ENCODE peak calls at places on chromosome X, in nine cellular contexts. D, S, B, J, G, F, C, V and I are unnamed samples.

GRCh38 chrX:40009462-40009851 is 88.3 kb downstream of the BCOR start:
- DNase-seq in S (no peak), B (peak), C (no peak), G (no peak), J (no peak), F (no peak), D (no peak), V (peak), I (no peak)

GRCh38 chrX:48835524-48836329 is at the start of gene PCSK1N:
- DNase-seq in S (peak), B (no peak), V (peak), G (no peak), C (peak), F (no peak), D (no peak), J (peak), I (peak)

GRCh38 chrX:48531359-48531954 is 8.1 kb upstream of the TBC1D25 start:
- DNase-seq in C (peak), G (no peak), B (peak), S (peak), V (no peak), J (peak), D (no peak), F (no peak), I (peak)

GRCh38 chrX:97066381-97066780 is 182.7 kb downstream of the RPA4 start:
- DNase-seq in D (no peak), S (no peak), B (no peak), G (no peak), F (no peak), V (no peak), C (no peak), J (no peak), I (no peak)

GRCh38 chrX:39813631-39814246 is 284.0 kb downstream of the BCOR start:
- DNase-seq in V (peak), F (peak), D (no peak), S (peak), C (no peak), J (no peak), B (peak), G (no peak), I (no peak)

GRCh38 chrX:46576458-46576857 is 2.9 kb downstream of the CHST7 start:
- DNase-seq in F (peak), V (no peak), B (peak), C (no peak), J (no peak), S (no peak), D (no peak), G (no peak), I (no peak)

GRCh38 chrX:134706138-134706537 is 47.9 kb upstream of the PLAC1 start:
- DNase-seq in J (no peak), S (no peak), C (no peak), B (no peak), F (no peak), G (no peak), V (no peak), D (no peak), I (no peak)

GRCh38 chrX:154310991-154311541 is 15.5 kb downstream of the TKTL1 start:
- DNase-seq in J (no peak), F (peak), G (no peak), S (no peak), C (no peak), B (no peak), V (no peak), D (no peak), I (no peak)

GRCh38 chrX:7372843-7373525 is 225.0 kb upstream of the PUDP start:
- DNase-seq in V (no peak), F (no peak), B (peak), G (no peak), J (peak), D (no peak), S (peak), C (no peak), I (peak)

GRCh38 chrX:69501433-69501832 is 2.7 kb upstream of the NALF2 start:
- DNase-seq in G (no peak), V (no peak), S (peak), F (no peak), D (no peak), J (no peak), B (no peak), C (peak), I (no peak)

GRCh38 chrX:39519213-39519544 is 578.6 kb downstream of the BCOR start:
- DNase-seq in F (no peak), B (peak), D (no peak), V (peak), J (no peak), S (no peak), C (no peak), G (no peak), I (no peak)

GRCh38 chrX:16712825-16713155 is 321 bp upstream of the CTPS2 start:
- DNase-seq in B (no peak), G (no peak), J (no peak), F (no peak), V (no peak), S (no peak), C (no peak), D (no peak), I (no peak)

GRCh38 chrX:149881081-149881711 is at the start of gene MAGEA8:
- DNase-seq in G (no peak), V (no peak), D (no peak), F (no peak), B (no peak), C (peak), J (no peak), S (no peak), I (no peak)

GRCh38 chrX:40867352-40867751 is 132.0 kb upstream of the MED14 start:
- DNase-seq in F (no peak), V (no peak), D (no peak), J (peak), B (peak), S (peak), C (peak), G (no peak), I (peak)

GRCh38 chrX:111100191-111100590 is 4.2 kb downstream of the PAK3 start:
- DNase-seq in G (peak), D (peak), S (peak), F (no peak), B (peak), C (peak), J (no peak), V (peak), I (peak)

GRCh38 chrX:115582871-115583729 is 22.1 kb downstream of the PLS3 start:
- DNase-seq in V (no peak), J (no peak), S (peak), B (peak), C (no peak), D (no peak), F (no peak), G (no peak), I (no peak)

GRCh38 chrX:13043938-13044337 is 482 bp downstream of the FAM9C start:
- DNase-seq in S (no peak), G (no peak), B (no peak), F (no peak), C (no peak), J (no peak), V (no peak), D (no peak), I (no peak)